ENCODE peak calls at places on chromosomes 12 and 14, in five cellular contexts. One of them, this sample, is unnamed.

GRCh38 chr12:29519585-29520182 is 22.2 kb upstream of the OVCH1 start:
- DNase-seq in AG04450: peak
- DNase-seq in foreskin fibroblast: peak
- DNase-seq in GM23338: peak
- DNase-seq in lower lobe of right lung: no peak
- DNase-seq in this sample: no peak

GRCh38 chr12:124909831-124910560 is 4.5 kb downstream of the UBC start:
- DNase-seq in AG04450: no peak
- DNase-seq in foreskin fibroblast: peak
- DNase-seq in GM23338: no peak
- DNase-seq in lower lobe of right lung: no peak
- DNase-seq in this sample: no peak

GRCh38 chr14:104975481-104976197 is 2.5 kb downstream of the AHNAK2 start:
- DNase-seq in AG04450: no peak
- DNase-seq in foreskin fibroblast: no peak
- DNase-seq in GM23338: peak
- DNase-seq in lower lobe of right lung: peak
- DNase-seq in this sample: no peak

GRCh38 chr12:124994435-124994975 is 1.1 kb downstream of the BRI3BP start:
- DNase-seq in AG04450: no peak
- DNase-seq in foreskin fibroblast: no peak
- DNase-seq in GM23338: peak
- DNase-seq in lower lobe of right lung: no peak
- DNase-seq in this sample: no peak

GRCh38 chr12:107145397-107145796 is 52.0 kb upstream of the CRY1 start:
- DNase-seq in AG04450: no peak
- DNase-seq in foreskin fibroblast: no peak
- DNase-seq in GM23338: no peak
- DNase-seq in lower lobe of right lung: no peak
- DNase-seq in this sample: no peak

GRCh38 chr12:28237423-28237822 is 47.2 kb downstream of the CCDC91 start:
- DNase-seq in AG04450: no peak
- DNase-seq in foreskin fibroblast: no peak
- DNase-seq in GM23338: peak
- DNase-seq in lower lobe of right lung: no peak
- DNase-seq in this sample: no peak

GRCh38 chr14:103260629-103261124 is 73.4 kb upstream of the EIF5 start:
- DNase-seq in AG04450: no peak
- DNase-seq in foreskin fibroblast: peak
- DNase-seq in GM23338: no peak
- DNase-seq in lower lobe of right lung: peak
- DNase-seq in this sample: no peak

GRCh38 chr12:28568083-28568482 is 377.8 kb downstream of the CCDC91 start:
- DNase-seq in AG04450: peak
- DNase-seq in foreskin fibroblast: peak
- DNase-seq in GM23338: no peak
- DNase-seq in lower lobe of right lung: no peak
- DNase-seq in this sample: no peak

GRCh38 chr14:95498622-95499353 is 17.7 kb downstream of the SYNE3 start:
- DNase-seq in AG04450: no peak
- DNase-seq in foreskin fibroblast: peak
- DNase-seq in GM23338: no peak
- DNase-seq in lower lobe of right lung: no peak
- DNase-seq in this sample: no peak

GRCh38 chr12:10941916-10942607 is 3.0 kb upstream of the TAS2R14 start:
- DNase-seq in AG04450: no peak
- DNase-seq in foreskin fibroblast: no peak
- DNase-seq in GM23338: peak
- DNase-seq in lower lobe of right lung: no peak
- DNase-seq in this sample: no peak

GRCh38 chr14:24664366-24664765 is 30.4 kb upstream of the GZMB start:
- DNase-seq in AG04450: no peak
- DNase-seq in foreskin fibroblast: no peak
- DNase-seq in GM23338: no peak
- DNase-seq in lower lobe of right lung: no peak
- DNase-seq in this sample: no peak

GRCh38 chr12:121748571-121749265 is 36.2 kb downstream of the TMEM120B start:
- DNase-seq in AG04450: peak
- DNase-seq in foreskin fibroblast: peak
- DNase-seq in GM23338: peak
- DNase-seq in lower lobe of right lung: no peak
- DNase-seq in this sample: no peak

GRCh38 chr14:106163316-106163715 is 636.9 kb downstream of the TMEM121 start:
- DNase-seq in AG04450: no peak
- DNase-seq in foreskin fibroblast: no peak
- DNase-seq in GM23338: no peak
- DNase-seq in lower lobe of right lung: no peak
- DNase-seq in this sample: no peak

GRCh38 chr14:28751467-28752058 is 15.0 kb upstream of the FOXG1 start:
- DNase-seq in AG04450: no peak
- DNase-seq in foreskin fibroblast: no peak
- DNase-seq in GM23338: peak
- DNase-seq in lower lobe of right lung: no peak
- DNase-seq in this sample: no peak

GRCh38 chr12:68210875-68211274 is 14.7 kb downstream of the IL26 start:
- DNase-seq in AG04450: no peak
- DNase-seq in foreskin fibroblast: no peak
- DNase-seq in GM23338: no peak
- DNase-seq in lower lobe of right lung: no peak
- DNase-seq in this sample: no peak

GRCh38 chr14:103109789-103110415 is 13.4 kb upstream of the TNFAIP2 start:
- DNase-seq in AG04450: peak
- DNase-seq in foreskin fibroblast: peak
- DNase-seq in GM23338: peak
- DNase-seq in lower lobe of right lung: no peak
- DNase-seq in this sample: no peak

GRCh38 chr12:64120568-64120967 is 101.5 kb downstream of the KICS2 start:
- DNase-seq in AG04450: no peak
- DNase-seq in foreskin fibroblast: no peak
- DNase-seq in GM23338: no peak
- DNase-seq in lower lobe of right lung: no peak
- DNase-seq in this sample: no peak

GRCh38 chr12:26939192-26939832 is 1.0 kb downstream of the FGFR1OP2 start:
- DNase-seq in AG04450: no peak
- DNase-seq in foreskin fibroblast: no peak
- DNase-seq in GM23338: no peak
- DNase-seq in lower lobe of right lung: no peak
- DNase-seq in this sample: no peak

GRCh38 chr12:72201457-72201856 is 70.7 kb upstream of the TRHDE start:
- DNase-seq in AG04450: no peak
- DNase-seq in foreskin fibroblast: no peak
- DNase-seq in GM23338: no peak
- DNase-seq in lower lobe of right lung: no peak
- DNase-seq in this sample: no peak

GRCh38 chr14:99579903-99580570 is 24.0 kb downstream of the CCDC85C start:
- DNase-seq in AG04450: no peak
- DNase-seq in foreskin fibroblast: peak
- DNase-seq in GM23338: peak
- DNase-seq in lower lobe of right lung: peak
- DNase-seq in this sample: no peak

GRCh38 chr12:30811966-30812365 is 57.2 kb upstream of the CAPRIN2 start:
- DNase-seq in AG04450: no peak
- DNase-seq in foreskin fibroblast: no peak
- DNase-seq in GM23338: no peak
- DNase-seq in lower lobe of right lung: no peak
- DNase-seq in this sample: no peak

GRCh38 chr14:29243355-29243754 is 476.8 kb downstream of the FOXG1 start:
- DNase-seq in AG04450: no peak
- DNase-seq in foreskin fibroblast: peak
- DNase-seq in GM23338: no peak
- DNase-seq in lower lobe of right lung: no peak
- DNase-seq in this sample: no peak

GRCh38 chr12:29889737-29890136 is 106.0 kb upstream of the TMTC1 start:
- DNase-seq in AG04450: no peak
- DNase-seq in foreskin fibroblast: peak
- DNase-seq in GM23338: peak
- DNase-seq in lower lobe of right lung: no peak
- DNase-seq in this sample: no peak

GRCh38 chr14:65281991-65282908 is 130.3 kb upstream of the FUT8 start:
- DNase-seq in AG04450: no peak
- DNase-seq in foreskin fibroblast: peak
- DNase-seq in GM23338: peak
- DNase-seq in lower lobe of right lung: no peak
- DNase-seq in this sample: no peak

GRCh38 chr14:102362084-102362483 is 606 bp downstream of the CINP start:
- DNase-seq in AG04450: no peak
- DNase-seq in foreskin fibroblast: peak
- DNase-seq in GM23338: no peak
- DNase-seq in lower lobe of right lung: no peak
- DNase-seq in this sample: no peak

GRCh38 chr12:119990382-119990874 is 1.4 kb downstream of the BICDL1 start:
- DNase-seq in AG04450: no peak
- DNase-seq in foreskin fibroblast: no peak
- DNase-seq in GM23338: peak
- DNase-seq in lower lobe of right lung: no peak
- DNase-seq in this sample: no peak

GRCh38 chr12:119989619-119990381 is 764 bp downstream of the BICDL1 start:
- DNase-seq in AG04450: peak
- DNase-seq in foreskin fibroblast: peak
- DNase-seq in GM23338: peak
- DNase-seq in lower lobe of right lung: peak
- DNase-seq in this sample: peak

GRCh38 chr12:119988788-119989618 is at the start of gene BICDL1:
- DNase-seq in AG04450: no peak
- DNase-seq in foreskin fibroblast: peak
- DNase-seq in GM23338: peak
- DNase-seq in lower lobe of right lung: peak
- DNase-seq in this sample: peak

GRCh38 chr12:119992129-119992705 is 3.2 kb downstream of the BICDL1 start:
- DNase-seq in AG04450: no peak
- DNase-seq in foreskin fibroblast: no peak
- DNase-seq in GM23338: no peak
- DNase-seq in lower lobe of right lung: no peak
- DNase-seq in this sample: no peak

DNA sequence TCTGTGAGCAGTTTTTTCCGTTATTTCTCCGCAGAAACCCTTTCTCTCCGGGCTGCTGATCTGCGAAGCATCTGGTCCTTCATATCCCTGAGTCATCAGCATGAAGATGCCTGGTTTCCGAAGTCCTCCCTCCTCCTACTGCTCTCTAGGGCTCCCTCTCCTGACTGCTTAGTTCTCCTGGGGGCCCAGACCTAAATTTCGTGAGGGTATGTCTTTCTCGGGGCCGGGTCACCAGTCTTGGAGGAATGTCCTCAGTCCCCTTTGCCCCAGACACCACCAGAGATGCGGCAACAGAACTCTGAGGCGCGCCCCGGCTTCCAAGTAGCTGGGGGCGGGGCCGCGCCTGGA is 622 bp upstream of the BICDL1 start:
- DNase-seq in AG04450: peak
- DNase-seq in foreskin fibroblast: peak
- DNase-seq in GM23338: no peak
- DNase-seq in lower lobe of right lung: no peak
- DNase-seq in this sample: no peak
- TF ChIP-seq CTCF in AG04450: peak
- TF ChIP-seq CTCF in foreskin fibroblast: peak
- TF ChIP-seq CTCF in GM23338: no peak
- TF ChIP-seq CTCF in lower lobe of right lung: no peak
- TF ChIP-seq CTCF in this sample: no peak

DNA sequence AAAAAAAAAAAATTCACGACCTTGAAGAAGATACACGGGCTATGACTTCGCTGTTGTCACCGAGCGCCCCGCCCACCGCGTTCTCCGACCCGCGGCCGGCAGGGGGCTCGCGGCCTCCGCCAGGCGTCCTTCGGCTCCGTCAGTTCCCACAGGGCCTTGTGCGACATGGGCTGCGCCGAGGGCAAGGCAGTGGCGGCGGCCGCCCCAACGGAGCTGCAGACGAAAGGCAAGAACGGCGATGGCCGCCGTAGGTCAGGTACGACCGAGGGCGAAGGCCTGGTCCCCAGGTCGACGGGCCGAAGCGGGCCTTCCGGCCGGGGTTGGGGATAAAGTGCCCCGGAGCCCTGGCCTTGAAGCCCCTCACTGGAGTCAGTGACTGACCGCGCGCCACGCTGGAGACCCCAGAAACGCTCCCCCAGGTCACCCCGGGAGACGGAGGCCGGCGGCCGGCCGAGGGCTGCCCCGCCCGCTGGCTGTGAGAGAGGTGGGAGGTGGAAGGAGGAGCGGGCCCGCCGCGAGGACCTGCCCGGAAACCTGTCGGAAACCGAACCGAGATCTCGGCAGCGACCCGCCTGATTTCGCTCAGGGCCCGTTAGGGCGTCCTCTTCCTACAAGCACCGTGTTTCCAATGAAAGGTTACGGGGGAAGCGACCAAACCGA is at the start of gene TXNRD1:
- DNase-seq in AG04450: no peak
- DNase-seq in foreskin fibroblast: peak
- DNase-seq in GM23338: peak
- DNase-seq in lower lobe of right lung: peak
- DNase-seq in this sample: peak
- TF ChIP-seq CTCF in AG04450: peak
- TF ChIP-seq CTCF in foreskin fibroblast: peak
- TF ChIP-seq CTCF in GM23338: peak
- TF ChIP-seq CTCF in lower lobe of right lung: peak
- TF ChIP-seq CTCF in this sample: peak

GRCh38 chr12:6868211-6869048 is 1.1 kb downstream of the TPI1 start:
- DNase-seq in AG04450: no peak
- DNase-seq in foreskin fibroblast: no peak
- DNase-seq in GM23338: no peak
- DNase-seq in lower lobe of right lung: no peak
- DNase-seq in this sample: no peak
- TF ChIP-seq CTCF in AG04450: peak
- TF ChIP-seq CTCF in foreskin fibroblast: peak
- TF ChIP-seq CTCF in GM23338: peak
- TF ChIP-seq CTCF in lower lobe of right lung: no peak
- TF ChIP-seq CTCF in this sample: no peak

GRCh38 chr14:39593339-39593738 is 161.1 kb upstream of the FBXO33 start:
- DNase-seq in AG04450: no peak
- DNase-seq in foreskin fibroblast: no peak
- DNase-seq in GM23338: no peak
- DNase-seq in lower lobe of right lung: no peak
- DNase-seq in this sample: no peak
- TF ChIP-seq CTCF in AG04450: no peak
- TF ChIP-seq CTCF in foreskin fibroblast: no peak
- TF ChIP-seq CTCF in GM23338: no peak
- TF ChIP-seq CTCF in lower lobe of right lung: no peak
- TF ChIP-seq CTCF in this sample: no peak

This sample was measured in type B pancreatic cell.